ENCODE peak calls at places on chromosomes 3 and 15, in five cellular contexts. One of them, this sample, is unnamed.

GRCh38 chr15:77019476-77020331 is 24.8 kb downstream of the PSTPIP1 start:
- DNase-seq in A549: no peak
- DNase-seq in spleen: peak; percentile 74
- DNase-seq in uterus: no peak
- DNase-seq in cardiac fibroblast: peak; percentile 62
- DNase-seq in this sample: no peak

GRCh38 chr3:38657369-38657768 is 7.9 kb upstream of the SCN5A start:
- DNase-seq in A549: no peak
- DNase-seq in spleen: no peak
- DNase-seq in uterus: no peak
- DNase-seq in cardiac fibroblast: no peak
- DNase-seq in this sample: no peak

GRCh38 chr3:77014236-77014635 is 25.7 kb upstream of the ROBO2 start:
- DNase-seq in A549: no peak
- DNase-seq in spleen: no peak
- DNase-seq in uterus: no peak
- DNase-seq in cardiac fibroblast: no peak
- DNase-seq in this sample: no peak

GRCh38 chr3:105836533-105836932 is 32.3 kb downstream of the CBLB start:
- DNase-seq in A549: no peak
- DNase-seq in spleen: no peak
- DNase-seq in uterus: no peak
- DNase-seq in cardiac fibroblast: peak; percentile 92
- DNase-seq in this sample: no peak

GRCh38 chr15:64224508-64224907 is 61.7 kb upstream of the PPIB start:
- DNase-seq in A549: no peak
- DNase-seq in spleen: no peak
- DNase-seq in uterus: no peak
- DNase-seq in cardiac fibroblast: peak; percentile 77
- DNase-seq in this sample: no peak

GRCh38 chr15:61748529-61748928 is 311.7 kb downstream of the VPS13C start:
- DNase-seq in A549: no peak
- DNase-seq in spleen: no peak
- DNase-seq in uterus: no peak
- DNase-seq in cardiac fibroblast: peak; percentile 5
- DNase-seq in this sample: no peak

GRCh38 chr15:90638241-90638691 is 78.9 kb upstream of the BLM start:
- DNase-seq in A549: no peak
- DNase-seq in spleen: no peak
- DNase-seq in uterus: no peak
- DNase-seq in cardiac fibroblast: no peak
- DNase-seq in this sample: no peak

GRCh38 chr3:63706321-63707085 is 54.0 kb downstream of the SNTN start:
- DNase-seq in A549: no peak
- DNase-seq in spleen: no peak
- DNase-seq in uterus: no peak
- DNase-seq in cardiac fibroblast: peak; percentile 16
- DNase-seq in this sample: no peak

GRCh38 chr3:184255291-184256039 is 5.9 kb downstream of the CAMK2N2 start:
- DNase-seq in A549: no peak
- DNase-seq in spleen: no peak
- DNase-seq in uterus: no peak
- DNase-seq in cardiac fibroblast: peak; percentile 51
- DNase-seq in this sample: no peak

GRCh38 chr15:75817151-75817935 is 25.9 kb upstream of the UBE2Q2 start:
- DNase-seq in A549: peak; percentile 37
- DNase-seq in spleen: no peak
- DNase-seq in uterus: no peak
- DNase-seq in cardiac fibroblast: peak; percentile 71
- DNase-seq in this sample: no peak

GRCh38 chr15:70083946-70084345 is 13.8 kb downstream of the TLE3 start:
- DNase-seq in A549: no peak
- DNase-seq in spleen: no peak
- DNase-seq in uterus: no peak
- DNase-seq in cardiac fibroblast: no peak
- DNase-seq in this sample: no peak

GRCh38 chr3:13254028-13254951 is 165.8 kb downstream of the NUP210 start:
- DNase-seq in A549: no peak
- DNase-seq in spleen: no peak
- DNase-seq in uterus: no peak
- DNase-seq in cardiac fibroblast: no peak
- DNase-seq in this sample: no peak

GRCh38 chr3:141050913-141051632 is at the start of gene SPSB4:
- DNase-seq in A549: peak; percentile 47
- DNase-seq in spleen: peak; percentile 79
- DNase-seq in uterus: peak; percentile 27
- DNase-seq in cardiac fibroblast: peak; percentile 27
- DNase-seq in this sample: no peak

GRCh38 chr3:194893121-194893979 is 207.7 kb downstream of the FAM43A start:
- DNase-seq in A549: no peak
- DNase-seq in spleen: no peak
- DNase-seq in uterus: no peak
- DNase-seq in cardiac fibroblast: no peak
- DNase-seq in this sample: peak; percentile 50

GRCh38 chr15:88655780-88656488 is 17.1 kb downstream of the ISG20 start:
- DNase-seq in A549: no peak
- DNase-seq in spleen: peak; percentile 68
- DNase-seq in uterus: no peak
- DNase-seq in cardiac fibroblast: no peak
- DNase-seq in this sample: peak; percentile 46

GRCh38 chr3:124776856-124777255 is 46.6 kb downstream of the UMPS start:
- DNase-seq in A549: no peak
- DNase-seq in spleen: peak; percentile 49
- DNase-seq in uterus: no peak
- DNase-seq in cardiac fibroblast: no peak
- DNase-seq in this sample: no peak

GRCh38 chr3:165463546-165463945 is 267.4 kb upstream of the SLITRK3 start:
- DNase-seq in A549: no peak
- DNase-seq in spleen: no peak
- DNase-seq in uterus: no peak
- DNase-seq in cardiac fibroblast: no peak
- DNase-seq in this sample: no peak

GRCh38 chr15:68626739-68627138 is 47.9 kb downstream of the CORO2B start:
- DNase-seq in A549: no peak
- DNase-seq in spleen: no peak
- DNase-seq in uterus: no peak
- DNase-seq in cardiac fibroblast: peak; percentile 50
- DNase-seq in this sample: no peak

GRCh38 chr15:72182673-72183072 is 14.9 kb downstream of the GRAMD2A start:
- DNase-seq in A549: peak; percentile 55
- DNase-seq in spleen: peak; percentile 5
- DNase-seq in uterus: no peak
- DNase-seq in cardiac fibroblast: no peak
- DNase-seq in this sample: no peak

GRCh38 chr3:155069729-155070128 is 10.4 kb upstream of the MME start:
- DNase-seq in A549: no peak
- DNase-seq in spleen: no peak
- DNase-seq in uterus: no peak
- DNase-seq in cardiac fibroblast: peak; percentile 87
- DNase-seq in this sample: no peak

GRCh38 chr3:120673116-120673515 is 8.9 kb downstream of the HGD start:
- DNase-seq in A549: no peak
- DNase-seq in spleen: no peak
- DNase-seq in uterus: no peak
- DNase-seq in cardiac fibroblast: no peak
- DNase-seq in this sample: no peak

GRCh38 chr3:118938183-118938961 is 96.3 kb downstream of the IGSF11 start:
- DNase-seq in A549: peak; percentile 60
- DNase-seq in spleen: no peak
- DNase-seq in uterus: no peak
- DNase-seq in cardiac fibroblast: peak; percentile 5
- DNase-seq in this sample: no peak

GRCh38 chr3:37991823-37992222 is 1.2 kb downstream of the VILL start:
- DNase-seq in A549: no peak
- DNase-seq in spleen: no peak
- DNase-seq in uterus: no peak
- DNase-seq in cardiac fibroblast: no peak
- DNase-seq in this sample: peak; percentile 71

GRCh38 chr3:64049832-64050231 is 26.5 kb upstream of the PSMD6 start:
- DNase-seq in A549: no peak
- DNase-seq in spleen: no peak
- DNase-seq in uterus: no peak
- DNase-seq in cardiac fibroblast: no peak
- DNase-seq in this sample: no peak

GRCh38 chr15:67097893-67098740 is 32.7 kb downstream of the SMAD3 start:
- DNase-seq in A549: no peak
- DNase-seq in spleen: no peak
- DNase-seq in uterus: peak; percentile 56
- DNase-seq in cardiac fibroblast: peak; percentile 81
- DNase-seq in this sample: no peak

GRCh38 chr3:179735321-179735720 is 82.5 kb downstream of the USP13 start:
- DNase-seq in A549: no peak
- DNase-seq in spleen: no peak
- DNase-seq in uterus: no peak
- DNase-seq in cardiac fibroblast: no peak
- DNase-seq in this sample: no peak

GRCh38 chr15:71526061-71526460 is 284.3 kb upstream of the NR2E3 start:
- DNase-seq in A549: no peak
- DNase-seq in spleen: no peak
- DNase-seq in uterus: no peak
- DNase-seq in cardiac fibroblast: no peak
- DNase-seq in this sample: no peak

GRCh38 chr3:150583028-150583427 is 20.1 kb upstream of the SELENOT start:
- DNase-seq in A549: no peak
- DNase-seq in spleen: no peak
- DNase-seq in uterus: no peak
- DNase-seq in cardiac fibroblast: no peak
- DNase-seq in this sample: no peak

GRCh38 chr3:32392530-32393302 is 1.1 kb downstream of the CMTM7 start:
- DNase-seq in A549: peak; percentile 22
- DNase-seq in spleen: no peak
- DNase-seq in uterus: peak; percentile 57
- DNase-seq in cardiac fibroblast: peak; percentile 78
- DNase-seq in this sample: peak; percentile 77

GRCh38 chr3:42161050-42161935 is 70.1 kb downstream of the TRAK1 start:
- DNase-seq in A549: no peak
- DNase-seq in spleen: no peak
- DNase-seq in uterus: no peak
- DNase-seq in cardiac fibroblast: peak; percentile 75
- DNase-seq in this sample: no peak

GRCh38 chr3:174016186-174016585 is 618.6 kb downstream of the NLGN1 start:
- DNase-seq in A549: no peak
- DNase-seq in spleen: no peak
- DNase-seq in uterus: no peak
- DNase-seq in cardiac fibroblast: peak; percentile 93
- DNase-seq in this sample: no peak

GRCh38 chr3:52563984-52564383 is 27.6 kb downstream of the UQCC5 start:
- DNase-seq in A549: no peak
- DNase-seq in spleen: no peak
- DNase-seq in uterus: no peak
- DNase-seq in cardiac fibroblast: no peak
- DNase-seq in this sample: no peak

GRCh38 chr3:130354430-130354829 is 9.0 kb downstream of the COL6A5 start:
- DNase-seq in A549: no peak
- DNase-seq in spleen: no peak
- DNase-seq in uterus: no peak
- DNase-seq in cardiac fibroblast: no peak
- DNase-seq in this sample: no peak

GRCh38 chr3:126338796-126339241 is 18.4 kb downstream of the KLF15 start:
- DNase-seq in A549: no peak
- DNase-seq in spleen: peak; percentile 65
- DNase-seq in uterus: peak; percentile 10
- DNase-seq in cardiac fibroblast: no peak
- DNase-seq in this sample: peak; percentile 69

GRCh38 chr15:92053727-92054316 is 200.3 kb downstream of the SLCO3A1 start:
- DNase-seq in A549: no peak
- DNase-seq in spleen: no peak
- DNase-seq in uterus: no peak
- DNase-seq in cardiac fibroblast: no peak
- DNase-seq in this sample: no peak
- TF ChIP-seq CTCF in A549: peak; percentile 29
- TF ChIP-seq CTCF in spleen: no peak
- TF ChIP-seq CTCF in uterus: no peak
- TF ChIP-seq CTCF in cardiac fibroblast: peak; percentile 48
- TF ChIP-seq CTCF in this sample: no peak

DNA sequence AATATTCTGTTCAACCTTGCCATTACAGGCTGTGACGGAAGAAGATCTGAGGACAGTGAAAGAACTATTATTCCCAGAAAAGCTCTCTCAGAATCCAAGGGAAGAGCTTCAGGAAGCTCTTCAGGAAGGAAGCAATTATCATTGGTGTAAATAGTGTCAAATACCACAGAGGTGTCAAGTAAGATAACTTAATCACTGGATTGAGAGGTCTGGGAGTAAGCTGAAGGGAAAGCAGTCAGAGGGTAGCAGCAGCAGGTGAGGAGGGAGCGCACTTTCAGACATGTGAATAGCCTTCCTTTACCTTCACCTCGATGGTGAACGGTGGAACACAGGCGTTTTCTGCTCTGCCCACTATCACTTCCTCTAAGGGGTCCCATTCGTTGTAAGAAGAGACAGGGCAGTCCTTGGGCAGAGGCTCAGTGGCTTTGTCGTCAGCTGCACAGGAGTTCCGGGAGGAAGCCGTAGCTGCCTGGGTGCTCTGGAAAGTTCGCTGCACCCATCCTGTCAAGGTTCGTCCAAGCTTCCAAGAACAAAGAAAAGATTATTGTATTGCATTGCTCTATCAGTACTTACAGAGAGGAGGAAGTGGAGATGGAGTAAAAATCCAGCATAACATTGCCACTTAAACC is 1.9 kb downstream of the GATM start:
- DNase-seq in A549: no peak
- DNase-seq in spleen: no peak
- DNase-seq in uterus: no peak
- DNase-seq in cardiac fibroblast: no peak
- DNase-seq in this sample: no peak
- H3K4me3 ChIP-seq in A549: no peak overlapping the region
- H3K4me3 ChIP-seq in spleen: peak overlapping the region; percentile 69
- H3K4me3 ChIP-seq in uterus: no peak overlapping the region
- H3K4me3 ChIP-seq in cardiac fibroblast: no peak overlapping the region
- H3K4me3 ChIP-seq in this sample: peak overlapping the region; percentile 80

GRCh38 chr15:40254452-40254851 is 15.6 kb downstream of the PAK6 start:
- DNase-seq in A549: no peak
- DNase-seq in spleen: no peak
- DNase-seq in uterus: no peak
- DNase-seq in cardiac fibroblast: no peak
- DNase-seq in this sample: no peak
- TF ChIP-seq CTCF in A549: no peak
- TF ChIP-seq CTCF in spleen: no peak
- TF ChIP-seq CTCF in uterus: no peak
- TF ChIP-seq CTCF in cardiac fibroblast: no peak
- TF ChIP-seq CTCF in this sample: no peak

DNA sequence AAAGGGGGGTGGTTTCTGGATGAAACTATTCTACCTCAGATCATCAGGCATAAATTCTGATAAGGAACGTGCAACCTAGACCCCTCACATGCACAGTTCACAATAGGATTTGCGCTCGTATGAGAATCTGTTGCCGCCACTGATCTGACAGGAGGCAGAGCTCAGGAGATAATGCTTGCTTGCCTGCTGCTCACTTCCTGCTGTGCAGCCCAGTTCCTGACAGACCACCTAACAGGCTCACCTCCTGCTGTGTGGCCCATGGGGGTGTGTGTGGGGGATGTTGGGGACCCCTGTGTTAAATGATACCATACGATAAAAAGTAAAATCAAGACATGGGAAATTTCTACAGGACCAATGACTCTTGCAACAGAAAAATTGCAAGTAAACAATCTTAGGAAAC is 24.0 kb downstream of the CP start:
- DNase-seq in A549: no peak
- DNase-seq in spleen: no peak
- DNase-seq in uterus: no peak
- DNase-seq in cardiac fibroblast: no peak
- DNase-seq in this sample: no peak
- H3K4me3 ChIP-seq in A549: no peak overlapping the region
- H3K4me3 ChIP-seq in spleen: no peak overlapping the region
- H3K4me3 ChIP-seq in uterus: no peak overlapping the region
- H3K4me3 ChIP-seq in cardiac fibroblast: no peak overlapping the region
- H3K4me3 ChIP-seq in this sample: no peak overlapping the region

This sample was measured in coronary artery.